ENCODE peak calls at places on chromosomes 13 and 19, in six cellular contexts. One of them, this sample, is unnamed.

GRCh38 chr13:98180092-98180491 is 3.0 kb upstream of the RNF113B start:
- DNase-seq in PC-3: no peak
- DNase-seq in transverse colon: no peak
- DNase-seq in endothelial cell of umbilical vein: no peak
- DNase-seq in CD4-positive, alpha-beta memory T cell: no peak
- DNase-seq in GM23248: no peak
- DNase-seq in this sample: peak; percentile 23

GRCh38 chr19:4371209-4371897 is 28.0 kb downstream of the MPND start:
- DNase-seq in PC-3: no peak
- DNase-seq in transverse colon: no peak
- DNase-seq in endothelial cell of umbilical vein: no peak
- DNase-seq in CD4-positive, alpha-beta memory T cell: no peak
- DNase-seq in GM23248: no peak
- DNase-seq in this sample: no peak

GRCh38 chr19:33071887-33072286 is 7.2 kb upstream of the RHPN2 start:
- DNase-seq in PC-3: peak; percentile 58
- DNase-seq in transverse colon: peak; percentile 52
- DNase-seq in endothelial cell of umbilical vein: no peak
- DNase-seq in CD4-positive, alpha-beta memory T cell: no peak
- DNase-seq in GM23248: no peak
- DNase-seq in this sample: peak; percentile 70

GRCh38 chr13:43307221-43307920 is 284.0 kb downstream of the DNAJC15 start:
- DNase-seq in PC-3: no peak
- DNase-seq in transverse colon: no peak
- DNase-seq in endothelial cell of umbilical vein: no peak
- DNase-seq in CD4-positive, alpha-beta memory T cell: no peak
- DNase-seq in GM23248: peak; percentile 18
- DNase-seq in this sample: no peak

GRCh38 chr13:113447596-113447995 is 5.7 kb downstream of the ADPRHL1 start:
- DNase-seq in PC-3: no peak
- DNase-seq in transverse colon: no peak
- DNase-seq in endothelial cell of umbilical vein: no peak
- DNase-seq in CD4-positive, alpha-beta memory T cell: no peak
- DNase-seq in GM23248: no peak
- DNase-seq in this sample: no peak

GRCh38 chr19:6728346-6728745 is 7.9 kb upstream of the C3 start:
- DNase-seq in PC-3: no peak
- DNase-seq in transverse colon: no peak
- DNase-seq in endothelial cell of umbilical vein: peak; percentile 40
- DNase-seq in CD4-positive, alpha-beta memory T cell: no peak
- DNase-seq in GM23248: no peak
- DNase-seq in this sample: no peak

GRCh38 chr13:35573639-35574038 is 97.2 kb upstream of the MAB21L1 start:
- DNase-seq in PC-3: no peak
- DNase-seq in transverse colon: no peak
- DNase-seq in endothelial cell of umbilical vein: no peak
- DNase-seq in CD4-positive, alpha-beta memory T cell: no peak
- DNase-seq in GM23248: no peak
- DNase-seq in this sample: no peak

GRCh38 chr19:17967258-17968051 is 548 bp downstream of the KCNN1 start:
- DNase-seq in PC-3: no peak
- DNase-seq in transverse colon: no peak
- DNase-seq in endothelial cell of umbilical vein: no peak
- DNase-seq in CD4-positive, alpha-beta memory T cell: no peak
- DNase-seq in GM23248: no peak
- DNase-seq in this sample: no peak

GRCh38 chr19:30150626-30151025 is 208.6 kb downstream of the URI1 start:
- DNase-seq in PC-3: no peak
- DNase-seq in transverse colon: no peak
- DNase-seq in endothelial cell of umbilical vein: no peak
- DNase-seq in CD4-positive, alpha-beta memory T cell: no peak
- DNase-seq in GM23248: peak; percentile 7
- DNase-seq in this sample: no peak

GRCh38 chr13:110398564-110399507 is 91.8 kb downstream of the COL4A2 start:
- DNase-seq in PC-3: no peak
- DNase-seq in transverse colon: no peak
- DNase-seq in endothelial cell of umbilical vein: no peak
- DNase-seq in CD4-positive, alpha-beta memory T cell: no peak
- DNase-seq in GM23248: peak; percentile 72
- DNase-seq in this sample: no peak

GRCh38 chr13:100301418-100301817 is 212.5 kb downstream of the PCCA start:
- DNase-seq in PC-3: no peak
- DNase-seq in transverse colon: no peak
- DNase-seq in endothelial cell of umbilical vein: no peak
- DNase-seq in CD4-positive, alpha-beta memory T cell: no peak
- DNase-seq in GM23248: no peak
- DNase-seq in this sample: no peak

GRCh38 chr19:1266818-1267440 is 2.2 kb upstream of the CIRBP start:
- DNase-seq in PC-3: peak; percentile 54
- DNase-seq in transverse colon: peak; percentile 82
- DNase-seq in endothelial cell of umbilical vein: peak; percentile 52
- DNase-seq in CD4-positive, alpha-beta memory T cell: peak; percentile 83
- DNase-seq in GM23248: peak; percentile 79
- DNase-seq in this sample: no peak

GRCh38 chr19:35045667-35046300 is 4.3 kb downstream of the HPN start:
- DNase-seq in PC-3: peak; percentile 24
- DNase-seq in transverse colon: no peak
- DNase-seq in endothelial cell of umbilical vein: peak; percentile 24
- DNase-seq in CD4-positive, alpha-beta memory T cell: peak; percentile 26
- DNase-seq in GM23248: peak; percentile 54
- DNase-seq in this sample: no peak

GRCh38 chr19:40831502-40832430 is 18.5 kb downstream of the CYP2A6 start:
- DNase-seq in PC-3: peak; percentile 92
- DNase-seq in transverse colon: peak; percentile 55
- DNase-seq in endothelial cell of umbilical vein: no peak
- DNase-seq in CD4-positive, alpha-beta memory T cell: no peak
- DNase-seq in GM23248: peak; percentile 98
- DNase-seq in this sample: peak; percentile 86

GRCh38 chr13:21528616-21529015 is 69.5 kb upstream of the ZDHHC20 start:
- DNase-seq in PC-3: peak; percentile 4
- DNase-seq in transverse colon: no peak
- DNase-seq in endothelial cell of umbilical vein: no peak
- DNase-seq in CD4-positive, alpha-beta memory T cell: no peak
- DNase-seq in GM23248: peak; percentile 48
- DNase-seq in this sample: no peak

GRCh38 chr19:49805822-49806612 is 7.1 kb downstream of the FUZ start:
- DNase-seq in PC-3: no peak
- DNase-seq in transverse colon: no peak
- DNase-seq in endothelial cell of umbilical vein: no peak
- DNase-seq in CD4-positive, alpha-beta memory T cell: no peak
- DNase-seq in GM23248: no peak
- DNase-seq in this sample: no peak

GRCh38 chr19:6540918-6541689 is 10.3 kb downstream of the TNFSF9 start:
- DNase-seq in PC-3: no peak
- DNase-seq in transverse colon: no peak
- DNase-seq in endothelial cell of umbilical vein: no peak
- DNase-seq in CD4-positive, alpha-beta memory T cell: no peak
- DNase-seq in GM23248: peak; percentile 50
- DNase-seq in this sample: peak; percentile 73

GRCh38 chr19:30557212-30557611 is 185.0 kb downstream of the ZNF536 start:
- DNase-seq in PC-3: peak; percentile 21
- DNase-seq in transverse colon: no peak
- DNase-seq in endothelial cell of umbilical vein: no peak
- DNase-seq in CD4-positive, alpha-beta memory T cell: no peak
- DNase-seq in GM23248: no peak
- DNase-seq in this sample: peak; percentile 4

GRCh38 chr13:23289917-23290357 is 109.2 kb downstream of the SGCG start:
- DNase-seq in PC-3: peak; percentile 16
- DNase-seq in transverse colon: no peak
- DNase-seq in endothelial cell of umbilical vein: no peak
- DNase-seq in CD4-positive, alpha-beta memory T cell: no peak
- DNase-seq in GM23248: peak; percentile 77
- DNase-seq in this sample: peak; percentile 91

GRCh38 chr19:5321851-5322681 is 18.5 kb downstream of the PTPRS start:
- DNase-seq in PC-3: no peak
- DNase-seq in transverse colon: peak; percentile 29
- DNase-seq in endothelial cell of umbilical vein: no peak
- DNase-seq in CD4-positive, alpha-beta memory T cell: no peak
- DNase-seq in GM23248: no peak
- DNase-seq in this sample: no peak

GRCh38 chr19:50331187-50332013 is 2.2 kb upstream of the KCNC3 start:
- DNase-seq in PC-3: no peak
- DNase-seq in transverse colon: no peak
- DNase-seq in endothelial cell of umbilical vein: no peak
- DNase-seq in CD4-positive, alpha-beta memory T cell: no peak
- DNase-seq in GM23248: no peak
- DNase-seq in this sample: no peak

GRCh38 chr19:7618366-7618765 is 11.0 kb downstream of the XAB2 start:
- DNase-seq in PC-3: peak; percentile 15
- DNase-seq in transverse colon: no peak
- DNase-seq in endothelial cell of umbilical vein: no peak
- DNase-seq in CD4-positive, alpha-beta memory T cell: no peak
- DNase-seq in GM23248: peak; percentile 24
- DNase-seq in this sample: no peak

GRCh38 chr13:78881054-78881453 is 222.1 kb upstream of the OBI1 start:
- DNase-seq in PC-3: no peak
- DNase-seq in transverse colon: no peak
- DNase-seq in endothelial cell of umbilical vein: no peak
- DNase-seq in CD4-positive, alpha-beta memory T cell: no peak
- DNase-seq in GM23248: no peak
- DNase-seq in this sample: no peak

GRCh38 chr13:100633461-100633860 is 41.1 kb downstream of the TMTC4 start:
- DNase-seq in PC-3: peak; percentile 88
- DNase-seq in transverse colon: no peak
- DNase-seq in endothelial cell of umbilical vein: no peak
- DNase-seq in CD4-positive, alpha-beta memory T cell: no peak
- DNase-seq in GM23248: peak; percentile 93
- DNase-seq in this sample: peak; percentile 99

GRCh38 chr13:98203641-98204326 is 26.7 kb upstream of the RNF113B start:
- DNase-seq in PC-3: no peak
- DNase-seq in transverse colon: no peak
- DNase-seq in endothelial cell of umbilical vein: no peak
- DNase-seq in CD4-positive, alpha-beta memory T cell: no peak
- DNase-seq in GM23248: peak; percentile 58
- DNase-seq in this sample: no peak

GRCh38 chr19:16571689-16572331 is 405 bp downstream of the SLC35E1 start:
- DNase-seq in PC-3: peak; percentile 31
- DNase-seq in transverse colon: peak; percentile 51
- DNase-seq in endothelial cell of umbilical vein: peak; percentile 46
- DNase-seq in CD4-positive, alpha-beta memory T cell: no peak
- DNase-seq in GM23248: peak; percentile 66
- DNase-seq in this sample: peak; percentile 28
- H3K4me3 ChIP-seq in PC-3: peak overlapping the region; percentile 91
- H3K4me3 ChIP-seq in transverse colon: peak overlapping the region; percentile 92
- H3K4me3 ChIP-seq in endothelial cell of umbilical vein: peak overlapping the region; percentile 63
- H3K4me3 ChIP-seq in CD4-positive, alpha-beta memory T cell: peak overlapping the region; percentile 65
- H3K4me3 ChIP-seq in GM23248: peak overlapping the region; percentile 85
- H3K4me3 ChIP-seq in this sample: peak overlapping the region; percentile 52

GRCh38 chr13:31046711-31047279 is 114.3 kb downstream of the TEX26 start:
- DNase-seq in PC-3: no peak
- DNase-seq in transverse colon: peak; percentile 50
- DNase-seq in endothelial cell of umbilical vein: no peak
- DNase-seq in CD4-positive, alpha-beta memory T cell: no peak
- DNase-seq in GM23248: peak; percentile 31
- DNase-seq in this sample: no peak
- H3K27me3 ChIP-seq in PC-3: no peaks in the 10 kb centered on the region
- H3K27me3 ChIP-seq in transverse colon: no peaks in the 10 kb centered on the region
- H3K27me3 ChIP-seq in endothelial cell of umbilical vein: no peaks in the 10 kb centered on the region
- H3K27me3 ChIP-seq in CD4-positive, alpha-beta memory T cell: no peaks in the 10 kb centered on the region
- H3K27me3 ChIP-seq in GM23248: no peaks in the 10 kb centered on the region
- H3K27me3 ChIP-seq in this sample: no peaks in the 10 kb centered on the region

GRCh38 chr19:54124393-54124792 is 8.8 kb downstream of the PRPF31 start:
- DNase-seq in PC-3: no peak
- DNase-seq in transverse colon: no peak
- DNase-seq in endothelial cell of umbilical vein: no peak
- DNase-seq in CD4-positive, alpha-beta memory T cell: no peak
- DNase-seq in GM23248: no peak
- DNase-seq in this sample: no peak

GRCh38 chr19:54127688-54128440 is 9.7 kb upstream of the CNOT3 start:
- DNase-seq in PC-3: no peak
- DNase-seq in transverse colon: no peak
- DNase-seq in endothelial cell of umbilical vein: no peak
- DNase-seq in CD4-positive, alpha-beta memory T cell: no peak
- DNase-seq in GM23248: no peak
- DNase-seq in this sample: no peak

GRCh38 chr19:54128441-54128725 is 9.2 kb upstream of the CNOT3 start:
- DNase-seq in PC-3: no peak
- DNase-seq in transverse colon: no peak
- DNase-seq in endothelial cell of umbilical vein: no peak
- DNase-seq in CD4-positive, alpha-beta memory T cell: no peak
- DNase-seq in GM23248: no peak
- DNase-seq in this sample: no peak

GRCh38 chr19:54123682-54124081 is 8.1 kb downstream of the PRPF31 start:
- DNase-seq in PC-3: no peak
- DNase-seq in transverse colon: no peak
- DNase-seq in endothelial cell of umbilical vein: no peak
- DNase-seq in CD4-positive, alpha-beta memory T cell: no peak
- DNase-seq in GM23248: no peak
- DNase-seq in this sample: no peak

DNA sequence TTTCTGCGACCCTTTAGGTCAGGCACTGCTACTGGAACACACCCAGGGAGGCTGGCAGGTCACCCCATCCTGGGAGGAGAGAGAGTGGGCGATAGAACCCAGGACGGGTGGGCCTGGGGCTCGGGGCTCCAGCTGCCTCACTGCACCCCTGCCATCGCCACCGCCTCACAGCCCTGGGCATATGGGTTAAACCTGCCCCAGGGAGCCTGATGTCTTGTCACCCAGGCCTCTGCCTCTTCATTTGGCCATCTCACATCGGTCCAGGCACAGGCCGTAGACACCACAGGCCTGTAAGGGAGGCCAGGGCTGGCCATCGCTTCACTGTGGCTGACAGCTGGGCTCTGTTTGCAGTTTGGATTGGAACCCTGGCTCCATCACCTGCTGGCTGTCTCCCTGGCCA is 10.2 kb downstream of the PRPF31 start:
- DNase-seq in PC-3: no peak
- DNase-seq in transverse colon: no peak
- DNase-seq in endothelial cell of umbilical vein: no peak
- DNase-seq in CD4-positive, alpha-beta memory T cell: no peak
- DNase-seq in GM23248: no peak
- DNase-seq in this sample: no peak
- H3K36me3 ChIP-seq in PC-3: peaks cover 66% of the 10 kb centered on the region
- H3K36me3 ChIP-seq in transverse colon: no peaks in the 10 kb centered on the region
- H3K36me3 ChIP-seq in endothelial cell of umbilical vein: peaks cover 60% of the 10 kb centered on the region
- H3K36me3 ChIP-seq in CD4-positive, alpha-beta memory T cell: peaks cover 68% of the 10 kb centered on the region
- H3K36me3 ChIP-seq in GM23248: no peaks in the 10 kb centered on the region
- H3K36me3 ChIP-seq in this sample: peaks cover 29% of the 10 kb centered on the region

GRCh38 chr19:11363881-11364280 is 8.6 kb downstream of the PLPPR2 start:
- DNase-seq in PC-3: no peak
- DNase-seq in transverse colon: no peak
- DNase-seq in endothelial cell of umbilical vein: no peak
- DNase-seq in CD4-positive, alpha-beta memory T cell: no peak
- DNase-seq in GM23248: no peak
- DNase-seq in this sample: no peak

GRCh38 chr19:11359421-11359820 is 4.2 kb downstream of the PLPPR2 start:
- DNase-seq in PC-3: no peak
- DNase-seq in transverse colon: no peak
- DNase-seq in endothelial cell of umbilical vein: no peak
- DNase-seq in CD4-positive, alpha-beta memory T cell: no peak
- DNase-seq in GM23248: no peak
- DNase-seq in this sample: no peak

GRCh38 chr19:11361037-11361770 is 6.0 kb downstream of the PLPPR2 start:
- DNase-seq in PC-3: no peak
- DNase-seq in transverse colon: peak; percentile 92
- DNase-seq in endothelial cell of umbilical vein: no peak
- DNase-seq in CD4-positive, alpha-beta memory T cell: no peak
- DNase-seq in GM23248: no peak
- DNase-seq in this sample: peak; percentile 45

GRCh38 chr19:11364296-11364904 is 9.2 kb downstream of the PLPPR2 start:
- DNase-seq in PC-3: no peak
- DNase-seq in transverse colon: no peak
- DNase-seq in endothelial cell of umbilical vein: no peak
- DNase-seq in CD4-positive, alpha-beta memory T cell: no peak
- DNase-seq in GM23248: no peak
- DNase-seq in this sample: no peak

GRCh38 chr19:11361771-11362731 is 6.8 kb downstream of the PLPPR2 start:
- DNase-seq in PC-3: no peak
- DNase-seq in transverse colon: no peak
- DNase-seq in endothelial cell of umbilical vein: no peak
- DNase-seq in CD4-positive, alpha-beta memory T cell: no peak
- DNase-seq in GM23248: no peak
- DNase-seq in this sample: no peak
- H3K4me3 ChIP-seq in PC-3: no peak overlapping the region
- H3K4me3 ChIP-seq in transverse colon: no peak overlapping the region
- H3K4me3 ChIP-seq in endothelial cell of umbilical vein: no peak overlapping the region
- H3K4me3 ChIP-seq in CD4-positive, alpha-beta memory T cell: no peak overlapping the region
- H3K4me3 ChIP-seq in GM23248: no peak overlapping the region
- H3K4me3 ChIP-seq in this sample: no peak overlapping the region

This sample was measured in bronchial epithelial cell.